ENCODE peak calls at places on chromosomes 11 and 22, in five cellular contexts. One of them, this sample, is unnamed.
A peak's percentile ranks its signal among the peaks of the same experiment; 100 is the strongest.

GRCh38 chr11:33018840-33019239 is 3.2 kb downstream of the DEPDC7 start:
- DNase-seq in brain microvascular endothelial cell: no peak
- DNase-seq in fibroblast of lung: no peak
- DNase-seq in body of pancreas: no peak
- DNase-seq in kidney epithelial cell: no peak
- DNase-seq in this sample: no peak

GRCh38 chr11:27902981-27903624 is 202.8 kb upstream of the BDNF start:
- DNase-seq in brain microvascular endothelial cell: peak; percentile 44
- DNase-seq in fibroblast of lung: peak; percentile 74
- DNase-seq in body of pancreas: no peak
- DNase-seq in kidney epithelial cell: peak; percentile 77
- DNase-seq in this sample: no peak

GRCh38 chr11:20015101-20015500 is 145.2 kb downstream of the DBX1 start:
- DNase-seq in brain microvascular endothelial cell: no peak
- DNase-seq in fibroblast of lung: peak; percentile 42
- DNase-seq in body of pancreas: no peak
- DNase-seq in kidney epithelial cell: no peak
- DNase-seq in this sample: no peak

GRCh38 chr11:65620666-65621065 is 5.1 kb downstream of the PCNX3 start:
- DNase-seq in brain microvascular endothelial cell: no peak
- DNase-seq in fibroblast of lung: no peak
- DNase-seq in body of pancreas: no peak
- DNase-seq in kidney epithelial cell: no peak
- DNase-seq in this sample: no peak

GRCh38 chr22:43090130-43090789 is 1.1 kb upstream of the TTLL1 start:
- DNase-seq in brain microvascular endothelial cell: peak; percentile 80
- DNase-seq in fibroblast of lung: peak; percentile 89
- DNase-seq in body of pancreas: peak; percentile 43
- DNase-seq in kidney epithelial cell: no peak
- DNase-seq in this sample: peak; percentile 39

GRCh38 chr11:36131719-36132349 is 157.4 kb downstream of the COMMD9 start:
- DNase-seq in brain microvascular endothelial cell: peak; percentile 35
- DNase-seq in fibroblast of lung: no peak
- DNase-seq in body of pancreas: peak; percentile 33
- DNase-seq in kidney epithelial cell: no peak
- DNase-seq in this sample: no peak

GRCh38 chr11:33701302-33701701 is 676 bp upstream of the C11orf91 start:
- DNase-seq in brain microvascular endothelial cell: peak; percentile 35
- DNase-seq in fibroblast of lung: peak; percentile 74
- DNase-seq in body of pancreas: no peak
- DNase-seq in kidney epithelial cell: no peak
- DNase-seq in this sample: no peak

GRCh38 chr11:2780850-2781412 is 81.1 kb upstream of the KCNQ1OT1 start:
- DNase-seq in brain microvascular endothelial cell: no peak
- DNase-seq in fibroblast of lung: no peak
- DNase-seq in body of pancreas: no peak
- DNase-seq in kidney epithelial cell: no peak
- DNase-seq in this sample: no peak

GRCh38 chr22:40383905-40384304 is 13.5 kb downstream of the SGSM3 start:
- DNase-seq in brain microvascular endothelial cell: peak; percentile 88
- DNase-seq in fibroblast of lung: peak; percentile 82
- DNase-seq in body of pancreas: no peak
- DNase-seq in kidney epithelial cell: no peak
- DNase-seq in this sample: no peak

GRCh38 chr22:21624120-21624879 is 5.5 kb downstream of the YDJC start:
- DNase-seq in brain microvascular endothelial cell: no peak
- DNase-seq in fibroblast of lung: no peak
- DNase-seq in body of pancreas: no peak
- DNase-seq in kidney epithelial cell: no peak
- DNase-seq in this sample: no peak

GRCh38 chr22:41532908-41533825 is 11.1 kb downstream of the POLR3H start:
- DNase-seq in brain microvascular endothelial cell: peak; percentile 43
- DNase-seq in fibroblast of lung: peak; percentile 30
- DNase-seq in body of pancreas: peak; percentile 79
- DNase-seq in kidney epithelial cell: no peak
- DNase-seq in this sample: no peak

GRCh38 chr11:132519226-132519860 is 1013.0 kb downstream of the OPCML start:
- DNase-seq in brain microvascular endothelial cell: peak; percentile 4
- DNase-seq in fibroblast of lung: peak; percentile 73
- DNase-seq in body of pancreas: no peak
- DNase-seq in kidney epithelial cell: no peak
- DNase-seq in this sample: no peak

GRCh38 chr11:2074266-2074825 is 64.8 kb downstream of the IGF2 start:
- DNase-seq in brain microvascular endothelial cell: no peak
- DNase-seq in fibroblast of lung: no peak
- DNase-seq in body of pancreas: no peak
- DNase-seq in kidney epithelial cell: no peak
- DNase-seq in this sample: no peak

GRCh38 chr11:1301220-1302000 is 8.0 kb downstream of the TOLLIP start:
- DNase-seq in brain microvascular endothelial cell: no peak
- DNase-seq in fibroblast of lung: no peak
- DNase-seq in body of pancreas: no peak
- DNase-seq in kidney epithelial cell: no peak
- DNase-seq in this sample: no peak

DNA sequence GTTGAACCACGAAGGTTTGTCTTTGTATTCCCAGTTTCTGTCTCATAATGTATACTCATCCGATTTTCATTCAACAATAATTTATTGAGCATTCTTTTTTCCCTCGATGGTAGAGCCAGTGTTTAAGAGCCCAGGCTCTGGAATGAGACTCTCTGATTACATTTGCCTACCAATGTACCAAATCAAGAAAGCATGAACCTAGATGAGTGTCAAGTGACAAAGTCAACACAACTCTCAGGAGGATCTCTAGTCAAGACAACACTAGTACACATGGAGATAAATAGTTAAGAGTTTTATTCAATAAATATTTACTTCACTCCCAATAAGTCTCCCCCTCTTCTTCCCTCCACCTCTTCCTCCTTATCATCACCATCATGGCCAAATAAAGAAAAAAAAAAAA is 545.6 kb upstream of the API5 start:
- DNase-seq in brain microvascular endothelial cell: no peak
- DNase-seq in fibroblast of lung: no peak
- DNase-seq in body of pancreas: no peak
- DNase-seq in kidney epithelial cell: no peak
- DNase-seq in this sample: no peak
- H3K4me3 ChIP-seq in brain microvascular endothelial cell: no peak overlapping the region
- H3K4me3 ChIP-seq in fibroblast of lung: no peak overlapping the region
- H3K4me3 ChIP-seq in body of pancreas: no peak overlapping the region
- H3K4me3 ChIP-seq in kidney epithelial cell: no peak overlapping the region
- H3K4me3 ChIP-seq in this sample: no peak overlapping the region

GRCh38 chr11:124867700-124868099 is 2.5 kb downstream of the ROBO3 start:
- DNase-seq in brain microvascular endothelial cell: peak; percentile 42
- DNase-seq in fibroblast of lung: peak; percentile 24
- DNase-seq in body of pancreas: no peak
- DNase-seq in kidney epithelial cell: no peak
- DNase-seq in this sample: no peak
- TF ChIP-seq CTCF in brain microvascular endothelial cell: peak; percentile 73
- TF ChIP-seq CTCF in fibroblast of lung: peak; percentile 64
- TF ChIP-seq CTCF in body of pancreas: peak; percentile 22
- TF ChIP-seq CTCF in kidney epithelial cell: peak; percentile 61
- TF ChIP-seq CTCF in this sample: peak; percentile 60

GRCh38 chr11:16612234-16612571 is 126.2 kb upstream of the C11orf58 start:
- DNase-seq in brain microvascular endothelial cell: no peak
- DNase-seq in fibroblast of lung: no peak
- DNase-seq in body of pancreas: no peak
- DNase-seq in kidney epithelial cell: no peak
- DNase-seq in this sample: no peak
- H3K4me3 ChIP-seq in brain microvascular endothelial cell: no peak overlapping the region
- H3K4me3 ChIP-seq in fibroblast of lung: no peak overlapping the region
- H3K4me3 ChIP-seq in body of pancreas: no peak overlapping the region
- H3K4me3 ChIP-seq in kidney epithelial cell: no peak overlapping the region
- H3K4me3 ChIP-seq in this sample: no peak overlapping the region

DNA sequence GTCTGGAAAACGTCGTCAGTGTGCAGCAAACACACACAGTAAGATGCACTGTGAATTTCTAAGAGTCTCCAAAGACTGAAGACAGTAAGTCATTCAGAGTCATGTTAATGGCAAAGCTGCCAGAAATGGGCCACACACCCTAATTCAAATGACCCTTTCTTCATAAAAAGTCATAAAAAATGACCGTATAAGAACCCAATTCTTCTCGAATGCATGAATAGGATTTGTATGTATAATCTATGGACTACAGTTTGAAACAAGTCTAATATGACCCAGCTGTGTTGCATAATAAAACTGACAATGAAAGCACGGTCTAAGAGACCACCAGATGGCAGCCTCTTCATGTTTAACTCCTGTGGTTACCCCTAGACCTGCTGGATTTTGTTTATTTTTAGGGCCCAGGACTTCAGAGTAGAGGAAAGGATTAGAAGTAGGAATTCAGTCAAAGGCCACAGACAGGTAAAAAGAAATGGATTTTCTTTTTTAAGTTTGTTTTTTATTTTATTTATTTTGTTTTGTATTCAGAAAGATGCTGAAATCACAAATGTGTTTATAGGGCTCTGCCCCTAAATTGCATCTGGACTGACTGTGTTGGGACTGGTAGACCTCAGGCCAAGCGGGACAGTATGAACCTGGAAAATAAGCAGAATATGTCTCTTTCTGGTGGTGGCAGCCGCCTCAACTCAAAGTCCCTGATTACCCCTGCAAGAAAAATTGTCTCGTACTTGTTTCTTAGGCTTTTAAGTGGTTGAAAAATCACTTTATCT is 32.1 kb upstream of the SLC5A12 start:
- DNase-seq in brain microvascular endothelial cell: peak; percentile 76
- DNase-seq in fibroblast of lung: peak; percentile 61
- DNase-seq in body of pancreas: peak; percentile 54
- DNase-seq in kidney epithelial cell: no peak
- DNase-seq in this sample: no peak
- TF ChIP-seq CTCF in brain microvascular endothelial cell: peak; percentile 79
- TF ChIP-seq CTCF in fibroblast of lung: peak; percentile 74
- TF ChIP-seq CTCF in body of pancreas: peak; percentile 26
- TF ChIP-seq CTCF in kidney epithelial cell: peak; percentile 76
- TF ChIP-seq CTCF in this sample: peak; percentile 75

DNA sequence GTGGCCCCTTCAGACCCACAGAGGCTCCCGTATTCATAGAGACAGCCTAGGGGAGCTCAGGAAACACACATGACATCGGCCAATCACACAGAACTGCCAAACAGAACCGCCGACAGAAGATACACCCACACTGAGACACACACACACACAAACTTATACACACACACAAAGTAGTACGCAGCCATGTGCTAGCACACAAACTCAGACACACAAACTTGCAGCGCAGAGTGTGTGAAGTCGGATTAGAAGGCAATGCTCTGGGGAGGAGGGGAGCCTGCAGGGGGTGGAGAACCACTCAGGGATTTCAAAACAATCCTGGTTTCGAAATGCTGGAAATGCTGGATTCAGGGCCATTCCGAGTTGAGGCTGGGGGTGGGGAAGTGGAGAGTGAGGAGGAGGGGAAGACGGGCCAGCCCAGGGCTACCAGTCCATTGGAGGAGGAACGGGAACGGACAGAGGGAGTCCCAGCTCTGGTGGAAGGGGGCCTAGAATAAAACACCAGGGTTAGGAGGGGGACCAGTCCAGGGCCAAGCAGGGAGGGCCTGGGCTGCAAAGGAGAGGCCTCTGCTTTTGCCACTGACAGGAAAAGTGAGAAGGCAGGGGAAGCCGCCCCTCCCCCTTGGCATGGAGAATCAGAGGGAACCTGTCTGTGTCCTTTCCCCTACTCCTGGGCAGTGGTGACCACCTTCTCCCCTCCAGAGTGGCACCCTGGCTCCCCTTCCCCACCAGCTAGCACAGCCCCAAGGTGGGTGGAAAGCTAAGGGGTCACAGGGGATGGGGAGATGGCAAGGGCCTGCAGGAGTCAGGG is 4.4 kb downstream of the BCL9L start:
- DNase-seq in brain microvascular endothelial cell: peak; percentile 77
- DNase-seq in fibroblast of lung: peak; percentile 72
- DNase-seq in body of pancreas: peak; percentile 73
- DNase-seq in kidney epithelial cell: no peak
- DNase-seq in this sample: peak; percentile 82
- H3K4me3 ChIP-seq in brain microvascular endothelial cell: peak overlapping the region; percentile 96
- H3K4me3 ChIP-seq in fibroblast of lung: peak overlapping the region; percentile 99
- H3K4me3 ChIP-seq in body of pancreas: no peak overlapping the region
- H3K4me3 ChIP-seq in kidney epithelial cell: peak overlapping the region; percentile 91
- H3K4me3 ChIP-seq in this sample: peak overlapping the region; percentile 99

DNA sequence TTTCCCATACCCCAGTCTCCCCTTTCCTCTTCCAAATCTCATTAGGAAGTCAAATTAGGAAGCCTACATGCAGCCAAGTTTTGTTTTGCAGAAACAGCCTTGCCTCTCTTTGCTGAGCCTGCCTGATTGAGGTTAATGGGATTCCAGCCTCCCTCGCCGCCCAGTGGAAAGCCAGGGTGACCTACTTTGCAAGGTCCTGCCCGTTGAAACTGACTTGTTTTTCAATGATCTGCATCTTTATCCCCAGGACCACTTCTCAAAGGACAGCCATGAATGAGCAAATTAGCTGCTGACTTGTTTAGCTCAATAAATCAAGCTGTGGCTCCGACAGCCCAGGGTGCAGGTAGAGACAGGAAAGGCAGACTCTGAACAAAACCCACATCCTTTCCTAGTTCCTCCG is 110.4 kb downstream of the RRAS2 start:
- DNase-seq in brain microvascular endothelial cell: no peak
- DNase-seq in fibroblast of lung: no peak
- DNase-seq in body of pancreas: no peak
- DNase-seq in kidney epithelial cell: no peak
- DNase-seq in this sample: no peak
- TF ChIP-seq CTCF in brain microvascular endothelial cell: peak; percentile 23
- TF ChIP-seq CTCF in fibroblast of lung: peak; percentile 24
- TF ChIP-seq CTCF in body of pancreas: no peak
- TF ChIP-seq CTCF in kidney epithelial cell: no peak
- TF ChIP-seq CTCF in this sample: peak; percentile 21

DNA sequence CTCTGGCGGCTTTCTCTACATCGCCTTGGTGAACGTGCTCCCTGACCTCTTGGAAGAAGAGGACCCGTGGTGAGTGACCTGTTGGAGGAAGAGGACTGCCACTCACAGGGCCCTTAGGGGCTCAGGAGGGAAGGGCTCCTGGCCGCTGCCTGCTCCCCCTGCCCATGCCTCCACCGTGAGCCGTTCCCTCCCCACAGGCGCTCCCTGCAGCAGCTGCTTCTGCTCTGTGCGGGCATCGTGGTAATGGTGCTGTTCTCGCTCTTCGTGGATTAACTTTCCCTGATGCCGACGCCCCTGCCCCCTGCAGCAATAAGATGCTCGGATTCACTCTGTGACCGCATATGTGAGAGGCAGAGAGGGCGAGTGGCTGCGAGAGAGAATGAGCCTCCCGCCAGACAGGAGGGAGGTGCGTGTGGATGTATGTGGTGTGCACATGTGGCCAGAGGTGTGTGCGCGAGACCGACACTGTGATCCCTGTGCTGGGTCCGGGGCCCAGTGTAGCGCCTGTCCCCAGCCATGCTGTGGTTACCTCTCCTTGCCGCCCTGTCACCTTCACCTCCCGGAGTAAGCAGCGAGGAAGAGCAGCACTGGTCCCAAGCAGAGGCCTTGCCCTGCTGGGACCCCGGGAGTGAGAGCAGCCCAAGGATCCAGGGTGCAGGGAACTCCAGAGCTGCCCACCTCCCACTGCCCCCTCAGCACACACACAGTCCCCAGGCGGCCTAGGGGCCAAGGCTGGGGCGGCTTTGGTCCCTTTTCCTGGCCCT is 6.9 kb downstream of the SLC39A13 start:
- DNase-seq in brain microvascular endothelial cell: no peak
- DNase-seq in fibroblast of lung: no peak
- DNase-seq in body of pancreas: no peak
- DNase-seq in kidney epithelial cell: no peak
- DNase-seq in this sample: no peak
- H3K4me3 ChIP-seq in brain microvascular endothelial cell: no peak overlapping the region
- H3K4me3 ChIP-seq in fibroblast of lung: no peak overlapping the region
- H3K4me3 ChIP-seq in body of pancreas: no peak overlapping the region
- H3K4me3 ChIP-seq in kidney epithelial cell: no peak overlapping the region
- H3K4me3 ChIP-seq in this sample: no peak overlapping the region